ENCODE peak calls at places on chromosomes 11 and 22, in six cellular contexts. U, Q, R, T, W and H are unnamed samples.
A peak's percentile ranks its signal among the peaks of the same experiment; 100 is the strongest.

GRCh38 chr11:83706581-83706980 is 420.4 kb upstream of the CCDC90B start:
- DNase-seq in U (no peak), Q (no peak), R (no peak), T (no peak), W (no peak), H (no peak)

GRCh38 chr11:69588270-69588669 is 52.7 kb upstream of the CCND1 start:
- DNase-seq in U (no peak), Q (peak; percentile 87), R (no peak), T (no peak), W (peak; percentile 56), H (no peak)

GRCh38 chr11:115324569-115325432 is 179.4 kb downstream of the CADM1 start:
- DNase-seq in U (peak; percentile 25), Q (peak; percentile 75), R (no peak), T (peak; percentile 44), W (peak; percentile 7), H (peak; percentile 63)

GRCh38 chr11:120186799-120187591 is 23.8 kb upstream of the OAF start:
- DNase-seq in U (no peak), Q (peak; percentile 61), R (no peak), T (no peak), W (no peak), H (no peak)

GRCh38 chr11:126159719-126160344 is 51.6 kb downstream of the RPUSD4 start:
- DNase-seq in U (no peak), Q (no peak), R (no peak), T (no peak), W (no peak), H (no peak)

GRCh38 chr11:129446572-129446971 is 70.9 kb downstream of the BARX2 start:
- DNase-seq in U (no peak), Q (no peak), R (no peak), T (no peak), W (no peak), H (no peak)

GRCh38 chr11:13260963-13261599 is 16.5 kb upstream of the BMAL1 start:
- DNase-seq in U (no peak), Q (peak; percentile 12), R (no peak), T (no peak), W (no peak), H (no peak)

GRCh38 chr11:3989251-3989650 is 105.3 kb upstream of the RRM1 start:
- DNase-seq in U (no peak), Q (no peak), R (no peak), T (no peak), W (no peak), H (no peak)

GRCh38 chr11:112437096-112437495 is 176.4 kb upstream of the PLET1 start:
- DNase-seq in U (no peak), Q (no peak), R (no peak), T (no peak), W (no peak), H (no peak)

GRCh38 chr22:33529424-33530113 is 390.7 kb downstream of the LARGE1 start:
- DNase-seq in U (no peak), Q (peak; percentile 33), R (no peak), T (no peak), W (no peak), H (no peak)

GRCh38 chr11:62116458-62116857 is 7.4 kb upstream of the INCENP start:
- DNase-seq in U (no peak), Q (no peak), R (no peak), T (no peak), W (no peak), H (no peak)

GRCh38 chr11:15878756-15879155 is 477.6 kb downstream of the SOX6 start:
- DNase-seq in U (no peak), Q (no peak), R (no peak), T (no peak), W (no peak), H (no peak)

GRCh38 chr22:42084874-42085273 is 5.4 kb downstream of the SMDT1 start:
- DNase-seq in U (no peak), Q (no peak), R (no peak), T (no peak), W (no peak), H (no peak)